ENCODE peak calls at places on chromosomes 3 and 15, in six cellular contexts. U, H, F, I, O and P are unnamed samples.

GRCh38 chr3:53180305-53181023 is 19.5 kb downstream of the PRKCD start:
- DNase-seq in I (no peak), O (no peak), U (no peak), F (no peak), H (no peak), P (no peak)

GRCh38 chr3:141184430-141184829 is 47.2 kb upstream of the PXYLP1 start:
- DNase-seq in F (no peak), H (no peak), I (no peak), O (no peak), U (no peak), P (no peak)

GRCh38 chr15:57923750-57924149 is 141.8 kb downstream of the ALDH1A2 start:
- DNase-seq in U (no peak), O (peak), H (no peak), I (no peak), F (no peak), P (no peak)

GRCh38 chr3:129314757-129315385 is 36.2 kb downstream of the HMCES start:
- DNase-seq in I (peak), U (peak), F (peak), H (no peak), O (peak), P (peak)

GRCh38 chr3:157838457-157838856 is 267.8 kb downstream of the SHOX2 start:
- DNase-seq in O (no peak), I (no peak), H (no peak), U (no peak), F (no peak), P (no peak)

GRCh38 chr3:193943200-193943599 is 192.7 kb upstream of the HES1 start:
- DNase-seq in I (no peak), O (no peak), H (no peak), F (peak), U (no peak), P (peak)

GRCh38 chr3:158488670-158489069 is 82.3 kb upstream of the MLF1 start:
- DNase-seq in I (no peak), H (no peak), O (no peak), F (no peak), U (no peak), P (no peak)

GRCh38 chr15:56249080-56249479 is 5.4 kb upstream of the RFX7 start:
- DNase-seq in I (peak), H (no peak), O (no peak), F (peak), U (no peak), P (no peak)

GRCh38 chr15:63250312-63250965 is 27.0 kb upstream of the APH1B start:
- DNase-seq in U (no peak), F (no peak), O (no peak), H (no peak), I (no peak), P (no peak)

GRCh38 chr3:38446287-38446686 is 7.4 kb upstream of the ACVR2B start:
- DNase-seq in U (no peak), H (no peak), F (no peak), I (no peak), O (no peak), P (no peak)

GRCh38 chr15:40280260-40281056 is 2.4 kb downstream of the ANKRD63 start:
- DNase-seq in O (no peak), I (no peak), F (peak), U (no peak), H (no peak), P (peak)

GRCh38 chr15:80418892-80419537 is 14.8 kb downstream of the ARNT2 start:
- DNase-seq in O (no peak), F (peak), I (peak), H (no peak), U (no peak), P (no peak)

GRCh38 chr3:52896613-52897012 is 735 bp downstream of the STIMATE start:
- DNase-seq in O (no peak), U (no peak), F (peak), I (no peak), H (no peak), P (peak)

GRCh38 chr15:68365140-68365745 is 66.7 kb downstream of the ITGA11 start:
- DNase-seq in U (no peak), F (no peak), I (no peak), H (no peak), O (no peak), P (no peak)

GRCh38 chr3:32413845-32414526 is 22.3 kb downstream of the CMTM7 start:
- DNase-seq in F (peak), O (no peak), H (no peak), U (no peak), I (no peak), P (no peak)

GRCh38 chr3:127690106-127690505 is 17.4 kb downstream of the ABTB1 start:
- DNase-seq in I (no peak), H (no peak), U (no peak), O (no peak), F (no peak), P (no peak)

GRCh38 chr3:188936597-188937107 is 235.1 kb upstream of the TPRG1 start:
- DNase-seq in I (no peak), U (no peak), H (no peak), F (no peak), O (no peak), P (peak)

GRCh38 chr3:171565671-171566070 is 105.5 kb upstream of the TNIK start:
- DNase-seq in O (no peak), I (peak), H (no peak), U (no peak), F (no peak), P (no peak)

GRCh38 chr15:56744701-56745683 is 11.7 kb upstream of the ZNF280D start:
- DNase-seq in H (no peak), F (no peak), O (no peak), I (no peak), U (no peak), P (no peak)

GRCh38 chr3:76383781-76384180 is 598.4 kb upstream of the ZNF717 start:
- DNase-seq in H (no peak), O (no peak), U (no peak), F (no peak), I (no peak), P (no peak)